ENCODE peak calls at places on chromosomes 11 and 22, in ten cellular contexts. F is Ammon's horn; S is AML-193; C is sigmoid colon; G is RPMI7951; R is stimulated activated CD4-positive, alpha-beta T cell treated with anti-CD3 and anti-CD28 coated beads, Interleukin-4, amount 100 ng/mL, for 48 hours; J is BJ; U is sciatic nerve; V is left colon; L is coronary artery. X is an unnamed sample.
A peak's percentile ranks its signal among the peaks of the same experiment; 100 is the strongest.

GRCh38 chr11:68436985-68437926 is 23.3 kb upstream of the PPP6R3 start:
- DNase-seq in J (no peak), V (no peak), G (peak; percentile 62), C (no peak), R (no peak), S (peak; percentile 21), L (no peak), U (no peak), F (no peak), X (no peak)

GRCh38 chr11:27330633-27331270 is 32.3 kb downstream of the CCDC34 start:
- DNase-seq in S (no peak), C (no peak), F (no peak), U (no peak), J (no peak), V (no peak), R (no peak), L (no peak), G (no peak), X (no peak)

GRCh38 chr11:129610125-129610524 is 205.5 kb upstream of the TMEM45B start:
- DNase-seq in F (no peak), J (no peak), S (no peak), C (no peak), U (no peak), V (peak; percentile 31), L (no peak), G (no peak), R (no peak), X (no peak)

GRCh38 chr22:47616396-47617020 is 854.1 kb downstream of the TBC1D22A start:
- DNase-seq in L (peak; percentile 49), S (no peak), R (no peak), V (no peak), F (no peak), G (no peak), J (no peak), C (peak; percentile 57), U (peak; percentile 42), X (no peak)

GRCh38 chr11:35554491-35555237 is 29.2 kb upstream of the PAMR1 start:
- DNase-seq in S (no peak), F (no peak), G (peak; percentile 6), C (no peak), U (no peak), J (no peak), L (no peak), V (no peak), R (no peak), X (no peak)

GRCh38 chr22:17629646-17630045 is 1.1 kb upstream of the ATP6V1E1 start:
- DNase-seq in V (no peak), G (no peak), R (no peak), L (no peak), S (no peak), J (no peak), U (no peak), C (no peak), F (no peak), X (no peak)

GRCh38 chr11:72243173-72243566 is 806 bp downstream of the PHOX2A start:
- DNase-seq in S (no peak), U (no peak), L (no peak), V (no peak), J (no peak), F (no peak), R (no peak), C (no peak), G (no peak), X (no peak)

GRCh38 chr22:27349456-27349855 is 452.1 kb downstream of the MN1 start:
- DNase-seq in J (no peak), C (no peak), R (no peak), G (no peak), F (no peak), L (no peak), S (no peak), U (no peak), V (no peak), X (no peak)

GRCh38 chr11:60954421-60954820 is 2.4 kb upstream of the SLC15A3 start:
- DNase-seq in U (peak; percentile 52), G (no peak), J (no peak), R (no peak), C (no peak), V (no peak), F (no peak), S (peak; percentile 36), L (no peak), X (no peak)

GRCh38 chr11:57379732-57380131 is 1.2 kb downstream of the PRG3 start:
- DNase-seq in U (no peak), F (no peak), L (no peak), V (no peak), R (no peak), G (peak; percentile 17), C (no peak), S (no peak), J (no peak), X (no peak)

GRCh38 chr22:50600541-50600940 is at the start of gene MAPK8IP2:
- DNase-seq in V (no peak), U (no peak), G (no peak), R (no peak), L (no peak), S (no peak), C (no peak), F (no peak), J (no peak), X (no peak)